ENCODE peak calls at places on chromosomes 13 and 19, in four cellular contexts. B is HCT116, I is breast epithelium, U is Panc1. V is an unnamed sample. For H3K4me1, the result is how much of the 10 kb centered on the place peaks cover.

GRCh38 chr13:28492527-28493367 is 2.2 kb downstream of the FLT1 start:
- DNase-seq in U (no peak), I (no peak), B (no peak), V (no peak)

GRCh38 chr13:47277774-47278173 is 380.9 kb upstream of the HTR2A start:
- DNase-seq in I (no peak), B (no peak), U (no peak), V (no peak)

GRCh38 chr19:4302238-4302630 is at the start of gene TMIGD2:
- DNase-seq in I (no peak), U (no peak), B (no peak), V (no peak)

GRCh38 chr19:23283925-23284324 is 33.7 kb upstream of the ZNF724 start:
- DNase-seq in B (peak), I (peak), U (no peak), V (no peak)

GRCh38 chr19:18468517-18468916 is 30.6 kb upstream of the ISYNA1 start:
- DNase-seq in I (no peak), B (no peak), U (no peak), V (no peak)

GRCh38 chr19:46321653-46322052 is 24.8 kb downstream of the HIF3A start:
- DNase-seq in U (no peak), I (no peak), B (no peak), V (peak)

GRCh38 chr19:17244618-17245534 is 843 bp downstream of the NR2F6 start:
- DNase-seq in I (peak), U (no peak), B (no peak), V (peak)

GRCh38 chr13:21435710-21436151 is 23.4 kb downstream of the ZDHHC20 start:
- DNase-seq in U (no peak), B (peak), I (no peak), V (peak)

GRCh38 chr19:32404939-32405430 is 585 bp upstream of the DPY19L3 start:
- DNase-seq in I (peak), B (no peak), U (no peak), V (peak)

GRCh38 chr19:8392017-8392591 is 1.9 kb downstream of the RAB11B start:
- DNase-seq in B (no peak), I (no peak), U (no peak), V (peak)

GRCh38 chr13:59494560-59494970 is 669.2 kb downstream of the DIAPH3 start:
- DNase-seq in B (no peak), U (no peak), I (no peak), V (no peak)

GRCh38 chr13:61084983-61085382 is 330.7 kb downstream of the PCDH20 start:
- DNase-seq in B (no peak), U (no peak), I (no peak), V (no peak)

GRCh38 chr19:58575183-58576041 is 2.3 kb upstream of the MZF1 start:
- DNase-seq in I (peak), B (peak), U (peak), V (peak)

GRCh38 chr13:39998166-39998565 is 342.7 kb downstream of the COG6 start:
- DNase-seq in B (no peak), I (no peak), U (no peak), V (no peak)

GRCh38 chr13:28451482-28452217 is 43.3 kb downstream of the FLT1 start:
- DNase-seq in B (no peak), U (no peak), I (no peak), V (peak)

GRCh38 chr19:49861541-49862410 is 5.6 kb downstream of the PNKP start:
- DNase-seq in I (no peak), U (no peak), B (no peak), V (peak)

GRCh38 chr13:48492123-48493075 is 40.5 kb downstream of the RCBTB2 start:
- DNase-seq in I (no peak), U (no peak), B (no peak), V (peak)

GRCh38 chr19:39375929-39376328 is 15.0 kb downstream of the PAF1 start:
- DNase-seq in U (no peak), I (no peak), B (no peak), V (no peak)

GRCh38 chr19:34300962-34301361 is 46.6 kb downstream of the GARRE1 start:
- DNase-seq in I (no peak), U (no peak), B (no peak), V (no peak)

GRCh38 chr19:28883241-28883693 is 329.7 kb downstream of the UQCRFS1 start:
- DNase-seq in I (no peak), B (no peak), U (no peak), V (peak)

GRCh38 chr13:21964686-21965085 is 293.8 kb downstream of the FGF9 start:
- DNase-seq in U (no peak), B (no peak), I (no peak), V (no peak)

GRCh38 chr13:52862358-52863206 is 14.1 kb upstream of the PCDH8 start:
- DNase-seq in I (no peak), B (peak), U (peak), V (no peak)

GRCh38 chr19:35887197-35887596 is 13.1 kb downstream of the NFKBID start:
- DNase-seq in I (no peak), B (no peak), U (no peak), V (no peak)

GRCh38 chr19:1252818-1253513 is 4.6 kb downstream of the MIDN start:
- DNase-seq in I (peak), U (no peak), B (no peak), V (peak)

GRCh38 chr13:67588607-67589006 is 358.5 kb upstream of the PCDH9 start:
- DNase-seq in B (no peak), U (no peak), I (no peak), V (no peak)

GRCh38 chr13:110312669-110313031 is 5.6 kb downstream of the COL4A2 start:
- DNase-seq in B (no peak), U (no peak), I (no peak), V (no peak)

GRCh38 chr13:29472317-29472961 is 123.0 kb downstream of the SLC7A1 start:
- DNase-seq in I (no peak), U (peak), B (peak), V (no peak)

GRCh38 chr13:100675660-100676129 is 1.1 kb upstream of the TMTC4 start:
- DNase-seq in B (no peak), U (no peak), I (no peak), V (no peak)

GRCh38 chr19:14000691-14001365 is 5.3 kb downstream of the RFX1 start:
- DNase-seq in B (no peak), I (no peak), U (no peak), V (no peak)

GRCh38 chr19:3285647-3286176 is 61.3 kb downstream of the CELF5 start:
- DNase-seq in I (no peak), B (no peak), U (no peak), V (peak)

GRCh38 chr13:76667551-76667950 is 218.7 kb downstream of the KCTD12 start:
- DNase-seq in I (no peak), U (no peak), B (no peak), V (no peak)

GRCh38 chr19:11247391-11247790 is 8.0 kb downstream of the ANGPTL8 start:
- DNase-seq in I (no peak), B (no peak), U (no peak), V (peak)

GRCh38 chr13:113928701-113929627 is 44.9 kb downstream of the C13orf46 start:
- DNase-seq in U (no peak), B (no peak), I (peak), V (peak)

GRCh38 chr19:50432658-50433057 is at the start of gene MYBPC2:
- DNase-seq in U (no peak), I (no peak), B (no peak), V (no peak)

GRCh38 chr13:66077286-66077685 is 1152.8 kb downstream of the PCDH9 start:
- DNase-seq in U (no peak), B (no peak), I (no peak), V (no peak)

GRCh38 chr19:39553082-39553652 is 13.2 kb upstream of the EID2 start:
- DNase-seq in U (no peak), I (no peak), B (no peak), V (no peak)

GRCh38 chr19:12778905-12779161 is 3.5 kb upstream of the HOOK2 start:
- DNase-seq in I (no peak), B (no peak), U (no peak), V (no peak)
- H3K4me1 ChIP-seq in I (under half), B (half or more), U (under half), V (half or more)

DNA sequence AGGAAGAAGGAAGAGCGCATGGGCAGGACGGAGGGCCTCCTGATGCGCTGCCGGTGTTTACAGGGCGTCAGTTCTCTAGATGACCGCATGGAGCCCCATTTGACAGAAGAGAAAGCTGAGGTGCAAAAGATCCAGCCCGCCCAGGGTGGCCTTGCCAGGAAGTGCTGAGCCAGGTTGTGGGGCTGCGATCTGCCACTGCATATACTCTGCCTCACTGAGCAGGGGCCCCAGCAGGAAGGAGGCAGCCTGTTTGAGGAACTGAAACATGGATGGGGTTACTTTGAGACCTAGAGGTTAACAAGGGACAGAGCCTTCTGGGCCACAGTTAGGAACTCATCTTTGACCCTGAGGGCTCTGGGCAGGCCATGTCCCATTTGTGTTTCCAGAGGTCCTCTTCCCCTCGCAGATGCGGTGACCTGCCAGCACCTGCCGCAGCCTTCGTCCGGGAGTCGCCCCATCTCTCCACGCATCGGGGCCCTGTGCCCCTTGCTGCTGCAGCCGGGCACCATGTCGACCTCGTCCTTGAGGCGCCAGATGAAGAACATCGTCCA is 3.2 kb downstream of the EPN1 start:
- DNase-seq in U (no peak), I (no peak), B (no peak), V (peak)
- TF ChIP-seq POLR2AphosphoS5 in U (no peak), I (no peak), B (no peak), V (no peak)

DNA sequence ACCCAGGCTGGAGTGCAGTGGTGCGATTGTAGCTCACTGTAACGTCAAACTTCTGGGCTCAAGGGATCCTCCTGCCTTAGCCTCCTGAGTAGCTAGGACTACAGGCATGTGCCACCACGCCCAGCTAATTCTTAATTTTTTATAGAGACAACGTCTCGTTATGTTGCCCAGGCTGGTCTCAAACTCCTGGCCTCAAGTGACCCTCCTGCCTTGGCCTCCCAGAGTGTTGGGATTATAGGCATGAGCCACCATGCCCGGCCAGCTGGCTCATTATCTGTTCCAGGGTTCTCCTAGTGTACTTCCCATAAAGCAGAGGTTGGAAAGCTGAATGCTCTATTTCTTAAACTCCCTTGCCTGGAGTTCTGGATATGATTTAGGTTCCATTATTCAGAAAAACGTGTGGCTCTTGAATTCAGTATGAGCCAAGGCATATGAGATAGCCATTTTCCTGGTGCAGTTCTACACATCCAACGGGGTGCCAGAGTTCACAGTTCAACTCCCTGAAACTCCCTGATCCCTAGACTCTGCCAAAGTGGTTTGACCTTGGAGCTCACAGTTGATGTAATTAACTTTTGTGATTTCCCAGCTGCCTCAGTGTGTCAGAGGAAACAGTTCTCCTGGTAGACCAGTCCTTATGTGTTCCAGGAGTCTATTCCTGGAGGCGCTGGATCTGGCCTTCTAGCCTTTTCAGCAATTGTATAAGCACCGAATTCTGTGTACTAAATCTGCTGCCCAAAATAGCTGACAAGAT is 21.6 kb downstream of the GPR183 start:
- DNase-seq in I (no peak), U (no peak), B (no peak), V (no peak)
- H3K4me1 ChIP-seq in I (under half), U (under half), B (under half), V (under half)

GRCh38 chr13:80132741-80133601 is 208.0 kb downstream of the SPRY2 start:
- DNase-seq in I (no peak), B (no peak), U (no peak), V (no peak)
- TF ChIP-seq POLR2AphosphoS5 in I (no peak), B (no peak), U (peak), V (peak)